ENCODE peak calls at places on chromosomes 3 and 15, in seven cellular contexts. Z is mesendoderm, P is H1, Y is IMR-90, H is neuronal stem cell, D is mesenchymal stem cell, L is trophoblast cell. K is an unnamed sample.

GRCh38 chr3:187746059-187746453 is 788 bp upstream of the BCL6 start:
- DNase-seq in Z (no peak), P (no peak), Y (no peak), H (no peak), D (no peak), L (no peak), K (no peak)

GRCh38 chr15:96338772-96339661 is 8.5 kb downstream of the NR2F2 start:
- DNase-seq in Z (peak; percentile 1), P (no peak), Y (no peak), H (no peak), D (peak; percentile 53), L (no peak), K (no peak)

GRCh38 chr3:18246336-18247060 is 178.6 kb downstream of the SATB1 start:
- DNase-seq in Z (peak; percentile 44), P (no peak), Y (no peak), H (no peak), D (no peak), L (no peak), K (no peak)

GRCh38 chr3:123791417-123791816 is 92.7 kb downstream of the MYLK start:
- DNase-seq in Z (no peak), P (no peak), Y (peak; percentile 93), H (no peak), D (peak; percentile 79), L (no peak), K (no peak)

GRCh38 chr15:82124331-82125263 is 78.8 kb upstream of the MEX3B start:
- DNase-seq in Z (peak; percentile 21), P (no peak), Y (no peak), H (no peak), D (no peak), L (no peak), K (no peak)

GRCh38 chr3:119690043-119690656 is 12.7 kb upstream of the CFAP91 start:
- DNase-seq in Z (peak; percentile 30), P (no peak), Y (peak; percentile 49), H (no peak), D (peak; percentile 48), L (peak; percentile 6), K (no peak)

GRCh38 chr3:23219117-23219516 is 16.0 kb downstream of the UBE2E2 start:
- DNase-seq in Z (peak; percentile 51), P (no peak), Y (no peak), H (no peak), D (no peak), L (no peak), K (no peak)

GRCh38 chr3:28745436-28745835 is 396.8 kb upstream of the AZI2 start:
- DNase-seq in Z (no peak), P (no peak), Y (no peak), H (no peak), D (peak; percentile 15), L (no peak), K (no peak)

GRCh38 chr3:150238995-150239612 is 169.0 kb upstream of the TSC22D2 start:
- DNase-seq in Z (peak; percentile 79), P (peak; percentile 38), Y (no peak), H (no peak), D (no peak), L (no peak), K (peak; percentile 66)

GRCh38 chr15:72197460-72198409 is at the start of gene GRAMD2A:
- DNase-seq in Z (peak; percentile 88), P (peak; percentile 50), Y (no peak), H (no peak), D (peak; percentile 37), L (peak; percentile 32), K (peak; percentile 88)

GRCh38 chr15:65956307-65956706 is 87.0 kb downstream of the RAB11A start:
- DNase-seq in Z (no peak), P (no peak), Y (no peak), H (no peak), D (no peak), L (no peak), K (no peak)

GRCh38 chr15:92277776-92278175 is 115.9 kb upstream of the ST8SIA2 start:
- DNase-seq in Z (peak; percentile 49), P (no peak), Y (no peak), H (no peak), D (no peak), L (no peak), K (peak; percentile 34)

GRCh38 chr15:63069616-63069952 is 27.0 kb downstream of the TPM1 start:
- DNase-seq in Z (no peak), P (no peak), Y (no peak), H (no peak), D (peak; percentile 34), L (no peak), K (no peak)

GRCh38 chr15:35485411-35485810 is 60.6 kb downstream of the DPH6 start:
- DNase-seq in Z (no peak), P (no peak), Y (no peak), H (no peak), D (no peak), L (no peak), K (no peak)
- H3K4ac ChIP-seq in Z (no peak overlapping the region), P (no peak overlapping the region), Y (no peak overlapping the region), H (no peak overlapping the region), D (no peak overlapping the region), L (no peak overlapping the region), K (no peak overlapping the region)

GRCh38 chr15:32799904-32800535 is 82.2 kb downstream of the GREM1 start:
- DNase-seq in Z (no peak), P (no peak), Y (no peak), H (no peak), D (no peak), L (no peak), K (no peak)
- H4K8ac ChIP-seq in Z (no peak overlapping the region), P (no peak overlapping the region), Y (no peak overlapping the region), H (no peak overlapping the region), D (no peak overlapping the region), L (no peak overlapping the region), K (no peak overlapping the region)

DNA sequence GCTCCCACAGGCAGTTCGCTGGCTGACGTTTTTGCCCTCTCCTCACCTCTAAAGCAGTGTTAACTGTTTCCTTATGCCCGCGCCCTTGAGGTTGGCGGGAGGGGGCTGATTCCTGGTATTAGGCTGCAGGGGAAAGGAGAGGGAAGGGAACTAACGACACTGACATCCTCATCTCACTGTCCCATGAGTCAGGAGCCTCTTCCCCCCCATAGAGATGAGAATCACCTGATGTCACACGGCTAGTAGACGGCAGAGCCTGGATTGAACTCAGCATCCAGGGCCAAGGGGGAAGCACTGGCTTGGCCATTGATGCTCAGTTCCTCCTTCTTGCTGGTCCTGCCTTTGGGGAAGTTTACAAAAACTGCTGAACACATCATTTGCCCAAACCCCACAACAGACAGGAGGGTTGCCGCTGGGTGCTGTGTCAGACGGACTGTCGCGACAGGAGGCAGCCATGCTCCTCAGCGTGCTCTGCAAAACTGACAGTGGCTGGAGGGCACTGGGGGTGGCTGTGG is 38.5 kb downstream of the IDH2 start:
- DNase-seq in Z (peak; percentile 84), P (no peak), Y (no peak), H (no peak), D (no peak), L (peak; percentile 37), K (no peak)
- H3K9ac ChIP-seq in Z (no peak overlapping the region), P (no peak overlapping the region), Y (no peak overlapping the region), H (no peak overlapping the region), D (no peak overlapping the region), L (no peak overlapping the region), K (no peak overlapping the region)

DNA sequence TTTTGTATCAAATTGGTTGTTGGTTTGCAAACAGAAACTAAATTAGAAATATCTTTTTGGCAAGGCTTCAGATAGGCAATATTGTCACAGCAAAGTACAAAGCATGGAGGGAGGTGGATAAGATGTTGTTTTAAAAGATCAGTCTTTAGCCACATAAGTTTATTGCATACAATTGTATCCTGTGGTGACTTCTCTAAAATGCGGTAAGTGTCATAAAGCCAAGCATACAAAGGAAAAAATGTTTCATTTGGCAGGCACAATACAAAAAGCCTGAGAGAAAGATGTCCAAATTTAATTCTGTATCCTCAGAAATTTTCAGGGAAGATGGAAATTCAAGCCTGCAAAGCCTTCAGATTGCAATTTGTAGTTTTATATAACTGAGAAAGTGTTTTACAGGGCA is 7.7 kb downstream of the KAT2B start:
- DNase-seq in Z (no peak), P (no peak), Y (no peak), H (no peak), D (no peak), L (no peak), K (no peak)
- H3K4ac ChIP-seq in Z (no peak overlapping the region), P (no peak overlapping the region), Y (no peak overlapping the region), H (no peak overlapping the region), D (no peak overlapping the region), L (no peak overlapping the region), K (no peak overlapping the region)

K was measured in H9.